ENCODE peak calls at places on chromosomes 4 and X, in ten cellular contexts. C is RWPE1; D is frontal cortex; J is stimulated activated CD4-positive, alpha-beta T cell treated with anti-CD3 and anti-CD28 coated beads, Interleukin-2, amount 100 ng/mL, for 48 hours; W is H9; Z is activated gamma-delta T cell treated with Interleukin-2 at 50 U/mL for 16 hours; L is T-helper 17 cell; B is M059J; T is NB4; N is neural crest cell. R is an unnamed sample.

GRCh38 chr4:123783936-123784335 is 387.3 kb downstream of the SPRY1 start:
- DNase-seq in C (no peak), D (no peak), J (no peak), W (no peak), Z (no peak), L (no peak), B (no peak), T (no peak), N (no peak), R (no peak)

GRCh38 chr4:6925357-6925836 is 15.8 kb downstream of the TBC1D14 start:
- DNase-seq in C (no peak), D (no peak), J (no peak), W (no peak), Z (no peak), L (no peak), B (no peak), T (peak; percentile 97), N (no peak), R (no peak)

GRCh38 chrX:96314974-96315373 is 369.7 kb upstream of the DIAPH2 start:
- DNase-seq in C (peak; percentile 3), D (no peak), J (no peak), W (no peak), Z (no peak), L (no peak), B (peak; percentile 52), T (peak; percentile 12), N (no peak), R (no peak)

GRCh38 chr4:41394362-41394960 is 137.7 kb downstream of the UCHL1 start:
- DNase-seq in C (no peak), D (no peak), J (no peak), W (no peak), Z (no peak), L (no peak), B (peak; percentile 73), T (no peak), N (no peak), R (no peak)

GRCh38 chr4:88522702-88523324 is 763 bp downstream of the PYURF start:
- DNase-seq in C (no peak), D (no peak), J (peak; percentile 16), W (no peak), Z (no peak), L (no peak), B (peak; percentile 29), T (peak; percentile 74), N (peak; percentile 14), R (no peak)

GRCh38 chr4:78610546-78611214 is 59.1 kb downstream of the ANXA3 start:
- DNase-seq in C (no peak), D (no peak), J (no peak), W (no peak), Z (no peak), L (no peak), B (peak; percentile 24), T (peak; percentile 63), N (no peak), R (no peak)

GRCh38 chr4:83658806-83659205 is 122.9 kb downstream of the GPAT3 start:
- DNase-seq in C (no peak), D (no peak), J (no peak), W (no peak), Z (no peak), L (no peak), B (no peak), T (no peak), N (no peak), R (no peak)

GRCh38 chr4:186840222-186840701 is 116.6 kb upstream of the FAT1 start:
- DNase-seq in C (no peak), D (no peak), J (no peak), W (no peak), Z (no peak), L (no peak), B (peak; percentile 43), T (no peak), N (no peak), R (no peak)

GRCh38 chr4:100738388-100739165 is 220.8 kb upstream of the EMCN start:
- DNase-seq in C (peak; percentile 86), D (no peak), J (no peak), W (no peak), Z (no peak), L (no peak), B (peak; percentile 94), T (peak; percentile 3), N (no peak), R (no peak)

GRCh38 chrX:78331708-78332107 is 4.3 kb upstream of the CYSLTR1 start:
- DNase-seq in C (no peak), D (no peak), J (no peak), W (no peak), Z (no peak), L (no peak), B (no peak), T (peak; percentile 38), N (no peak), R (no peak)

GRCh38 chr4:76704133-76704881 is 193.6 kb downstream of the SOWAHB start:
- DNase-seq in C (peak; percentile 49), D (no peak), J (no peak), W (no peak), Z (no peak), L (no peak), B (peak; percentile 64), T (no peak), N (no peak), R (no peak)

GRCh38 chr4:122632396-122633143 is 11.7 kb upstream of the IL21 start:
- DNase-seq in C (no peak), D (no peak), J (no peak), W (no peak), Z (no peak), L (no peak), B (no peak), T (no peak), N (no peak), R (no peak)

GRCh38 chrX:14291626-14292025 is 237.7 kb upstream of the GLRA2 start:
- DNase-seq in C (no peak), D (no peak), J (no peak), W (peak; percentile 28), Z (no peak), L (no peak), B (no peak), T (no peak), N (no peak), R (no peak)

GRCh38 chrX:118756111-118756510 is 28.7 kb downstream of the IL13RA1 start:
- DNase-seq in C (no peak), D (no peak), J (no peak), W (no peak), Z (no peak), L (no peak), B (peak; percentile 12), T (peak; percentile 66), N (no peak), R (no peak)

GRCh38 chrX:106933538-106933961 is 13.3 kb downstream of the CLDN2 start:
- DNase-seq in C (no peak), D (no peak), J (no peak), W (no peak), Z (no peak), L (no peak), B (peak; percentile 30), T (peak; percentile 1), N (no peak), R (no peak)

R was measured in T follicular helper cell.